ENCODE peak calls at places on chromosomes 3 and 15, in seven cellular contexts. X is fibroblast of pulmonary artery; K is GM13976; S is H7; V is CD4-positive, alpha-beta memory T cell; Q is stimulated activated effector memory CD8-positive, alpha-beta T cell treated with anti-CD3 and anti-CD28 coated beads, Interleukin-12 subunit alpha, Interleukin-12 subunit beta, amount 100 ng/mL, for 72 hours; L is fibroblast of the conjunctiva. T is an unnamed sample.

GRCh38 chr3:17125738-17126137 is 241.0 kb downstream of the PLCL2 start:
- DNase-seq in K (no peak), S (no peak), L (no peak), Q (no peak), X (no peak), V (no peak), T (no peak)

GRCh38 chr3:184635126-184635525 is 73.5 kb downstream of the EPHB3 start:
- DNase-seq in V (no peak), L (no peak), X (no peak), S (no peak), K (no peak), Q (no peak), T (no peak)

GRCh38 chr15:40899536-40900207 is 5.4 kb downstream of the VPS18 start:
- DNase-seq in S (peak), L (no peak), X (no peak), K (no peak), Q (no peak), V (no peak), T (no peak)

GRCh38 chr15:62344806-62345539 is 179.9 kb upstream of the C2CD4B start:
- DNase-seq in S (peak), Q (no peak), K (peak), X (peak), V (peak), L (peak), T (peak)

GRCh38 chr3:18194431-18194830 is 230.7 kb downstream of the SATB1 start:
- DNase-seq in K (no peak), L (peak), V (no peak), Q (no peak), S (no peak), X (peak), T (peak)

GRCh38 chr3:25572919-25573385 is 91.8 kb downstream of the TOP2B start:
- DNase-seq in V (no peak), K (no peak), S (no peak), Q (no peak), X (peak), L (no peak), T (peak)

GRCh38 chr3:70861855-70862254 is 549.4 kb upstream of the MDFIC2 start:
- DNase-seq in K (no peak), V (no peak), Q (no peak), S (no peak), L (no peak), X (peak), T (peak)

GRCh38 chr15:62488383-62488782 is 323.3 kb upstream of the C2CD4B start:
- DNase-seq in X (no peak), S (no peak), K (no peak), L (no peak), Q (no peak), V (no peak), T (no peak)

GRCh38 chr3:128068156-128068620 is 16.0 kb downstream of the SEC61A1 start:
- DNase-seq in S (peak), L (peak), V (peak), K (peak), X (peak), Q (no peak), T (no peak)

GRCh38 chr3:13288732-13289718 is 131.1 kb downstream of the NUP210 start:
- DNase-seq in Q (no peak), L (no peak), X (no peak), K (no peak), S (no peak), V (no peak), T (no peak)

GRCh38 chr3:81793410-81793809 is 32.0 kb upstream of the GBE1 start:
- DNase-seq in V (no peak), Q (no peak), L (no peak), X (no peak), S (no peak), K (no peak), T (no peak)

GRCh38 chr3:184582998-184583344 is 21.4 kb downstream of the EPHB3 start:
- DNase-seq in V (no peak), K (no peak), Q (no peak), S (peak), L (no peak), X (no peak), T (no peak)

GRCh38 chr15:51579012-51579411 is 43.6 kb downstream of the DMXL2 start:
- DNase-seq in S (no peak), K (no peak), L (no peak), V (no peak), X (peak), Q (no peak), T (peak)

GRCh38 chr15:85155360-85155759 is 173.7 kb downstream of the PDE8A start:
- DNase-seq in X (no peak), K (no peak), S (no peak), V (no peak), L (no peak), Q (no peak), T (no peak)

GRCh38 chr3:151949706-151950105 is 76.3 kb downstream of the SUCNR1 start:
- DNase-seq in K (no peak), L (no peak), S (no peak), V (no peak), Q (no peak), X (no peak), T (no peak)

GRCh38 chr3:147191795-147192385 is 214.5 kb downstream of the ZIC4 start:
- DNase-seq in V (no peak), Q (no peak), L (peak), K (no peak), S (peak), X (peak), T (peak)

GRCh38 chr3:28867836-28868235 is 413.0 kb upstream of the RBMS3 start:
- DNase-seq in Q (no peak), K (no peak), V (no peak), S (no peak), L (no peak), X (no peak), T (no peak)

GRCh38 chr15:29813009-29813408 is 9.3 kb downstream of the TJP1 start:
- DNase-seq in X (no peak), K (no peak), S (no peak), Q (no peak), V (no peak), L (no peak), T (peak)

GRCh38 chr15:40511472-40512133 is 40.8 kb downstream of the CHST14 start:
- DNase-seq in X (peak), L (peak), V (no peak), K (peak), S (peak), Q (peak), T (peak)